ENCODE peak calls at places on chromosomes 1 and 21, in four cellular contexts. One of them, this sample, is unnamed.

GRCh38 chr1:112537451-112537850 is 28.7 kb downstream of the WNT2B start:
- DNase-seq in fibroblast of lung: no peak
- DNase-seq in BE2C: no peak
- DNase-seq in tibial artery: no peak
- DNase-seq in this sample: no peak

GRCh38 chr1:201597551-201598230 is 58.8 kb downstream of the NAV1 start:
- DNase-seq in fibroblast of lung: no peak
- DNase-seq in BE2C: peak
- DNase-seq in tibial artery: peak
- DNase-seq in this sample: no peak

GRCh38 chr1:19979494-19979977 is at the start of gene PLA2G2A:
- DNase-seq in fibroblast of lung: no peak
- DNase-seq in BE2C: no peak
- DNase-seq in tibial artery: peak
- DNase-seq in this sample: no peak

GRCh38 chr1:202716654-202717053 is 6.4 kb upstream of the SYT2 start:
- DNase-seq in fibroblast of lung: no peak
- DNase-seq in BE2C: no peak
- DNase-seq in tibial artery: no peak
- DNase-seq in this sample: no peak

GRCh38 chr1:20370628-20371200 is 80.0 kb downstream of the VWA5B1 start:
- DNase-seq in fibroblast of lung: no peak
- DNase-seq in BE2C: peak
- DNase-seq in tibial artery: peak
- DNase-seq in this sample: no peak

GRCh38 chr21:16079830-16080229 is 350.0 kb downstream of the USP25 start:
- DNase-seq in fibroblast of lung: peak
- DNase-seq in BE2C: no peak
- DNase-seq in tibial artery: no peak
- DNase-seq in this sample: peak

GRCh38 chr21:38806942-38807284 is 1.2 kb downstream of the ETS2 start:
- DNase-seq in fibroblast of lung: no peak
- DNase-seq in BE2C: no peak
- DNase-seq in tibial artery: no peak
- DNase-seq in this sample: peak

GRCh38 chr1:151311589-151312331 is 15.5 kb downstream of the PI4KB start:
- DNase-seq in fibroblast of lung: peak
- DNase-seq in BE2C: peak
- DNase-seq in tibial artery: peak
- DNase-seq in this sample: peak

GRCh38 chr1:234531181-234532132 is 52.5 kb upstream of the TARBP1 start:
- DNase-seq in fibroblast of lung: peak
- DNase-seq in BE2C: no peak
- DNase-seq in tibial artery: peak
- DNase-seq in this sample: peak

GRCh38 chr21:41168391-41169257 is 664 bp downstream of the BACE2 start:
- DNase-seq in fibroblast of lung: peak
- DNase-seq in BE2C: no peak
- DNase-seq in tibial artery: peak
- DNase-seq in this sample: peak

GRCh38 chr1:107404756-107405155 is 263.9 kb downstream of the NTNG1 start:
- DNase-seq in fibroblast of lung: peak
- DNase-seq in BE2C: no peak
- DNase-seq in tibial artery: no peak
- DNase-seq in this sample: no peak

GRCh38 chr1:168923521-168924136 is 182.9 kb upstream of the ATP1B1 start:
- DNase-seq in fibroblast of lung: no peak
- DNase-seq in BE2C: no peak
- DNase-seq in tibial artery: no peak
- DNase-seq in this sample: peak

GRCh38 chr1:24555591-24556413 is at the start of gene NCMAP:
- DNase-seq in fibroblast of lung: no peak
- DNase-seq in BE2C: no peak
- DNase-seq in tibial artery: peak
- DNase-seq in this sample: no peak

GRCh38 chr1:25576459-25577150 is 33.2 kb downstream of the LDLRAP1 start:
- DNase-seq in fibroblast of lung: no peak
- DNase-seq in BE2C: no peak
- DNase-seq in tibial artery: no peak
- DNase-seq in this sample: no peak

GRCh38 chr1:72777918-72778317 is 495.6 kb upstream of the NEGR1 start:
- DNase-seq in fibroblast of lung: no peak
- DNase-seq in BE2C: no peak
- DNase-seq in tibial artery: no peak
- DNase-seq in this sample: no peak

GRCh38 chr21:44550807-44551206 is 498 bp downstream of the KRTAP10-2 start:
- DNase-seq in fibroblast of lung: no peak
- DNase-seq in BE2C: no peak
- DNase-seq in tibial artery: no peak
- DNase-seq in this sample: no peak

GRCh38 chr1:211675230-211676105 is at the start of gene NEK2:
- DNase-seq in fibroblast of lung: peak
- DNase-seq in BE2C: peak
- DNase-seq in tibial artery: peak
- DNase-seq in this sample: peak
- H3K4me3 ChIP-seq in fibroblast of lung: peak
- H3K4me3 ChIP-seq in BE2C: peak
- H3K4me3 ChIP-seq in tibial artery: peak
- H3K4me3 ChIP-seq in this sample: peak

GRCh38 chr1:214362188-214362882 is 81.4 kb downstream of the SMYD2 start:
- DNase-seq in fibroblast of lung: peak
- DNase-seq in BE2C: no peak
- DNase-seq in tibial artery: peak
- DNase-seq in this sample: peak
- H3K4me3 ChIP-seq in fibroblast of lung: no peak
- H3K4me3 ChIP-seq in BE2C: no peak
- H3K4me3 ChIP-seq in tibial artery: no peak
- H3K4me3 ChIP-seq in this sample: no peak

DNA sequence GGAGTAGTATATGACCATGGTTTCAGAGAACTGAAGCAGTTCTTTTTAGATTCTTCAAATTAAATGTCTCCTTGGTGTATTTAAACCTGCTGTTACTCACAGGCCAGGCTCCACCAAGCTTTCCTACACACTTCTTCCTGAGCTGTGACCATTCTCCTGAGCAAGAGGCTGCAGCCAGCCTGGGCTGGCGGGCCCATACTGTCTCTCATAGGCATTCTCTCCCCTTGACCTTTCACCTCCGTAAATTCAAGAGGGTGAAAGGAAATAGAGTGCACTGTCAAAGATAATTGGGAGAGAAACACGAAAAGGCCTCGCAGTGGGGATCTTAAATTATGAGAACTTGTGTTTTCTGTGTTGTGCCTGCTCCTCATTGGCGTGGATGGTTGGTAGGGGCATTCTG is 2.3 kb downstream of the ARF1 start:
- DNase-seq in fibroblast of lung: no peak
- DNase-seq in BE2C: no peak
- DNase-seq in tibial artery: no peak
- DNase-seq in this sample: no peak
- H3K4me3 ChIP-seq in fibroblast of lung: peak
- H3K4me3 ChIP-seq in BE2C: peak
- H3K4me3 ChIP-seq in tibial artery: peak
- H3K4me3 ChIP-seq in this sample: peak

DNA sequence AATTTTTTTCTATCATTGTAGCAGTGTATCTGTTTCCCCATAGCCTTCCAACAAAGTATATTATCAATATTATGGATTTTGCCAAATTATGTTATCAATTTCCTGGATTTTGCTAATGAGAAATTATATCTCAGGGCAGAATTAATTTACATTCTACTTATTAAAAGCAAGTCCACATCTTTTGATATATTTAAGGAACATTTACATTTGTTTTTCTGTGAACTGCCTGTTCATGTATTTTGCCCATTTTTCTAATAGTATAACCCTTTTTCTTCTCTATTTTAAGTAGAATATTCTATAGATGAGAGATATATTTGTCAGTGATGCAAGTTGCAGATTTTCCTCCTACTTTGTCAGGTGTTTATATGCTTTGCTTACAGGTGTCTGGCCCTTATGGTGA is 24.4 kb downstream of the C1orf87 start:
- DNase-seq in fibroblast of lung: no peak
- DNase-seq in BE2C: no peak
- DNase-seq in tibial artery: no peak
- DNase-seq in this sample: no peak
- H3K4me3 ChIP-seq in fibroblast of lung: no peak
- H3K4me3 ChIP-seq in BE2C: no peak
- H3K4me3 ChIP-seq in tibial artery: no peak
- H3K4me3 ChIP-seq in this sample: no peak

GRCh38 chr1:53942149-53942957 is 3.1 kb downstream of the IFT25 start:
- DNase-seq in fibroblast of lung: no peak
- DNase-seq in BE2C: no peak
- DNase-seq in tibial artery: no peak
- DNase-seq in this sample: no peak

GRCh38 chr1:53944469-53945182 is 873 bp downstream of the IFT25 start:
- DNase-seq in fibroblast of lung: no peak
- DNase-seq in BE2C: no peak
- DNase-seq in tibial artery: no peak
- DNase-seq in this sample: no peak

GRCh38 chr1:53945183-53945432 is 391 bp downstream of the IFT25 start:
- DNase-seq in fibroblast of lung: no peak
- DNase-seq in BE2C: no peak
- DNase-seq in tibial artery: no peak
- DNase-seq in this sample: no peak

GRCh38 chr1:53943090-53943489 is 2.4 kb downstream of the IFT25 start:
- DNase-seq in fibroblast of lung: no peak
- DNase-seq in BE2C: no peak
- DNase-seq in tibial artery: no peak
- DNase-seq in this sample: no peak

DNA sequence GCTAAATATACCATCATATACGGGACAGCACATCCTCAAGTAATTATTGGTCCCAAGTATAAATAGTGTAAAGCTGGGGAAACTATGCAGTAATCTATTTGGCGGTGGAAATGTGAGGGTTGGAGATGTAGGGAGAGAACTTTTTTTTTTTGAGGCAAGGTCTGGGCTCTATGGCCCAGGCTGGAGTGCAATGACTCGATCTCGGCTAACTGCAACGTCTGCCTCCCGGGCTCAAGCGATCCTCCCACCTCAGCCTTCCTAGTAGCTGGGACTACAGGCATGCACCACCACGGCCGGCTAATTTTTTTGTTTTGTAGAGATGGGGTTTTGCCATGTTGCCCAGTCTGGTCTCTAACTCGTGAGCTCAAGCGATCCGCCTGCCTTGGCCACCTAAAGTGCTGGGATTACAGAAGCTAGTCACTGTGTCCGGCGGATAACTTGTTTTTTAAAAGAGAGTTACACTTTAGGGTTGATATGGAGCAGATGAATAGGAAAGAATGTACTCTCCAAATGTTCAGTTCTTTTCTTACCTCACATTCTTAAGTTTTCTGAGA is 1.9 kb downstream of the IFT25 start:
- DNase-seq in fibroblast of lung: no peak
- DNase-seq in BE2C: no peak
- DNase-seq in tibial artery: no peak
- DNase-seq in this sample: no peak
- H3K4me3 ChIP-seq in fibroblast of lung: no peak
- H3K4me3 ChIP-seq in BE2C: no peak
- H3K4me3 ChIP-seq in tibial artery: no peak
- H3K4me3 ChIP-seq in this sample: no peak

GRCh38 chr1:108561731-108562326 is 1.9 kb downstream of the EEIG2 start:
- DNase-seq in fibroblast of lung: peak
- DNase-seq in BE2C: peak
- DNase-seq in tibial artery: peak
- DNase-seq in this sample: peak
- H3K4me3 ChIP-seq in fibroblast of lung: no peak
- H3K4me3 ChIP-seq in BE2C: no peak
- H3K4me3 ChIP-seq in tibial artery: no peak
- H3K4me3 ChIP-seq in this sample: peak

DNA sequence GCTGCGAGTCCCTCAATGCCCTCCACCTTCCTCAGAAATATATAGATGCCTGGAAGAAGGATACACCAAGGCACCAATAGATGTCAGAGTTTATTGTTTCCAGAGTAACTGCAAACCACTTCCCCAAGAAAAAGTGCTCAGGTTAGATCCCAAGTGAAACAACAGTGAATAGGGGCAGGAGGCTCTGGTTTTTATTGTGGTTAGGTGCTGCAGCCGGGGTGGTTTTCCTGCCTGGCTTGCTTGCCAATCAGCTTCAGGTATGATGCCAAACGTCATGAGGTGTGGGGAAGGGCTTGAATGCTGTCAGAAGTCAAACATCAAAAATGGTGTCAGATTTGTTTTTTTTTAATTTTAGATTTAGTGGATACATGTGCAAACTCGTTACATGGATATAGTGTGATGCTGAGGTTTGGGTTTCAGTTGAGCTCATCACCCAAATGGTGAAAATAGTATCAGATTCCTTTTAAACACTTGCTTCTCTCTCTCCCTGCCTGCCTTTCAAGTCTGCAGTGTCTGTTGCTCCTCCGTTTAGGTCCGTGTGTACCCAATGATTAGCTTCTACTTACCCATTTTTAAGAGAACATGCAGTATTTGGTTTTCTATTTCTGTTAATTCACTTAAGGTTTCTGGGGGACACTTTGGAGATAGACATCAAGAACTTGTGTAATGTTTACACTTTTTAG is 1317.0 kb downstream of the MRPL39 start:
- DNase-seq in fibroblast of lung: no peak
- DNase-seq in BE2C: no peak
- DNase-seq in tibial artery: no peak
- DNase-seq in this sample: no peak
- H3K4me3 ChIP-seq in fibroblast of lung: no peak
- H3K4me3 ChIP-seq in BE2C: no peak
- H3K4me3 ChIP-seq in tibial artery: no peak
- H3K4me3 ChIP-seq in this sample: no peak

DNA sequence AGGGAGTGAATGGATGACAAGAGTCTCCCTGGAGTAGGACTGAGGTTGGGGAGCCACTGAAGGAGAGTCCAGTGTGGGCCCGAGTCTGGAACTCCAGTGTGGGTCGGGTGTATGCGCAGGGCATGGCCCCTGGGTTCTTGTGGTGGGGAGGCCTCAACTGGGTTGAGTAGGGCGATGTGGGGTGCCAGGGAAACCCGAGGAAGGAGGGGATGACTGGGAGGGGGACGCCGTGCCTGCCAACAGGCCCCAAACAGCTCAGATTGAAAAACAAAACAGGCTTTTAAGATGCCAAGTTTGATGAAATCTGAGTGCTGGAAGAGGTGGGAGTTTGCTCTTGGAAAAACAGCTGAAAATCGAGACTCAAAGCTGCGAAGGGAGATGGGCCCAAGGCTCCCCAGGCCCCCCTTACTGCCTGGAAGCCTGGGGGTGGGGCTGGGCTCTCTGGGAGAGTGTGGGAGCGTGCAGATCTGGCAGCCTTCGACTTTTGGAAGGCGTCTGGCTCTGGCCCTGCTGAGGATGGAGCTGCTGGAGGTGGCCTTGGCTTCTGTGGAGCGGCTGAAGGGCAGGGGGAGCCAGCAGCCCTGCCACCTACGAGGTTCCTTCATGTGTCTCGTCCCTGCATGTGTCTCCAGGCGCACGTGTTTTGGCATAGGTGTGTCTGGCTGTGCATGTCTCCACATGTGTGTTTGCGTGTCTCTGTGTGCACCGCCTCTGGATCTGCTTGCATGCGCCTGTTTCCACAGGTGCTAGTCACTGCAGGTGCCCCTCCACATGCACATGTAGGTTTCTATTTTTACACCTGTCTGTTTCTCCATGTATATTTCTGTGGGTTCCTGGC is 33.3 kb downstream of the PTPRF start:
- DNase-seq in fibroblast of lung: peak
- DNase-seq in BE2C: no peak
- DNase-seq in tibial artery: no peak
- DNase-seq in this sample: no peak
- H3K4me3 ChIP-seq in fibroblast of lung: no peak
- H3K4me3 ChIP-seq in BE2C: no peak
- H3K4me3 ChIP-seq in tibial artery: no peak
- H3K4me3 ChIP-seq in this sample: no peak

This sample was measured in cardiac fibroblast.